ENCODE peak calls at places on chromosomes 12 and 14, in ten cellular contexts. G is fibroblast of pulmonary artery, K is aorta, U is activated gamma-delta T cell, E is tibial nerve, A is progenitor cell of endocrine pancreas, M is RKO, N is nucleus accumbens, P is Panc1, C is lung microvascular endothelial cell. Z is an unnamed sample.

GRCh38 chr14:100581228-100582145 is 5.7 kb downstream of the BEGAIN start:
- DNase-seq in G (no peak), K (peak; percentile 29), U (no peak), E (no peak), A (no peak), M (no peak), N (no peak), P (no peak), C (no peak), Z (no peak)

GRCh38 chr14:95198320-95198719 is 41.0 kb upstream of the DICER1 start:
- DNase-seq in G (no peak), K (no peak), U (no peak), E (no peak), A (no peak), M (no peak), N (no peak), P (no peak), C (no peak), Z (no peak)

GRCh38 chr12:12723681-12724420 is 6.7 kb downstream of the CDKN1B start:
- DNase-seq in G (no peak), K (peak; percentile 72), U (peak; percentile 28), E (peak; percentile 36), A (peak; percentile 44), M (peak; percentile 15), N (no peak), P (no peak), C (peak; percentile 56), Z (peak; percentile 53)

GRCh38 chr12:42961395-42961794 is 371.8 kb upstream of the PRICKLE1 start:
- DNase-seq in G (peak; percentile 83), K (no peak), U (no peak), E (no peak), A (no peak), M (no peak), N (no peak), P (peak; percentile 10), C (peak; percentile 89), Z (no peak)

GRCh38 chr12:75814856-75815754 is 216.5 kb downstream of the PHLDA1 start:
- DNase-seq in G (peak; percentile 98), K (no peak), U (no peak), E (peak; percentile 38), A (no peak), M (peak; percentile 75), N (no peak), P (no peak), C (peak; percentile 99), Z (peak; percentile 56)

GRCh38 chr12:110501378-110501721 is 561 bp downstream of the VPS29 start:
- DNase-seq in G (peak; percentile 36), K (peak; percentile 46), U (no peak), E (peak; percentile 25), A (no peak), M (peak; percentile 87), N (no peak), P (no peak), C (peak; percentile 54), Z (no peak)

GRCh38 chr14:106174206-106174605 is 647.8 kb downstream of the TMEM121 start:
- DNase-seq in G (no peak), K (no peak), U (no peak), E (no peak), A (no peak), M (no peak), N (no peak), P (no peak), C (no peak), Z (no peak)

GRCh38 chr12:120474092-120474960 is 4.8 kb upstream of the SRSF9 start:
- DNase-seq in G (peak; percentile 65), K (peak; percentile 73), U (no peak), E (no peak), A (no peak), M (peak; percentile 81), N (no peak), P (no peak), C (peak; percentile 77), Z (peak; percentile 53)

GRCh38 chr12:109763201-109763841 is 49.7 kb downstream of the FAM222A start:
- DNase-seq in G (peak; percentile 40), K (peak; percentile 37), U (no peak), E (no peak), A (no peak), M (peak; percentile 95), N (no peak), P (no peak), C (peak; percentile 70), Z (no peak)

GRCh38 chr12:55043542-55043941 is 23.8 kb downstream of the NEUROD4 start:
- DNase-seq in G (no peak), K (peak; percentile 61), U (no peak), E (peak; percentile 50), A (no peak), M (no peak), N (no peak), P (no peak), C (no peak), Z (no peak)

GRCh38 chr14:58751788-58752187 is 114.0 kb downstream of the DACT1 start:
- DNase-seq in G (no peak), K (no peak), U (no peak), E (no peak), A (no peak), M (no peak), N (no peak), P (no peak), C (no peak), Z (no peak)

GRCh38 chr12:76542908-76543307 is 16.7 kb downstream of the OSBPL8 start:
- DNase-seq in G (no peak), K (no peak), U (no peak), E (no peak), A (no peak), M (no peak), N (no peak), P (no peak), C (no peak), Z (no peak)

GRCh38 chr12:49808686-49809368 is 19.4 kb downstream of the NCKAP5L start:
- DNase-seq in G (no peak), K (no peak), U (no peak), E (peak; percentile 41), A (no peak), M (no peak), N (no peak), P (no peak), C (no peak), Z (peak; percentile 40)

GRCh38 chr12:46265734-46266133 is 3.1 kb downstream of the SLC38A1 start:
- DNase-seq in G (no peak), K (no peak), U (no peak), E (no peak), A (no peak), M (peak; percentile 23), N (no peak), P (no peak), C (no peak), Z (no peak)

GRCh38 chr12:24075650-24076049 is 126.2 kb upstream of the SOX5 start:
- DNase-seq in G (no peak), K (no peak), U (no peak), E (no peak), A (no peak), M (no peak), N (no peak), P (no peak), C (no peak), Z (no peak)

GRCh38 chr14:106378191-106378590 is 851.8 kb downstream of the TMEM121 start:
- DNase-seq in G (no peak), K (no peak), U (no peak), E (no peak), A (no peak), M (no peak), N (no peak), P (no peak), C (no peak), Z (no peak)

GRCh38 chr14:102479777-102480176 is 29.8 kb downstream of the ANKRD9 start:
- DNase-seq in G (no peak), K (peak; percentile 53), U (no peak), E (no peak), A (no peak), M (no peak), N (no peak), P (no peak), C (peak; percentile 37), Z (no peak)

GRCh38 chr14:92099802-92100201 is 6.6 kb downstream of the ATXN3 start:
- DNase-seq in G (no peak), K (no peak), U (no peak), E (no peak), A (no peak), M (no peak), N (no peak), P (no peak), C (no peak), Z (no peak)

GRCh38 chr14:52013984-52014600 is 24.7 kb downstream of the RTRAF start:
- DNase-seq in G (no peak), K (no peak), U (no peak), E (no peak), A (peak; percentile 17), M (no peak), N (no peak), P (no peak), C (no peak), Z (no peak)

GRCh38 chr12:50572275-50572674 is 67.5 kb downstream of the DIP2B start:
- DNase-seq in G (peak; percentile 94), K (no peak), U (no peak), E (peak; percentile 42), A (no peak), M (no peak), N (no peak), P (no peak), C (no peak), Z (peak; percentile 40)

GRCh38 chr12:27207626-27208413 is 36.3 kb upstream of the STK38L start:
- DNase-seq in G (no peak), K (no peak), U (no peak), E (no peak), A (no peak), M (no peak), N (no peak), P (no peak), C (no peak), Z (no peak)

GRCh38 chr14:61561657-61562276 is 133.5 kb upstream of the HIF1A start:
- DNase-seq in G (peak; percentile 100), K (peak; percentile 91), U (no peak), E (peak; percentile 55), A (no peak), M (peak; percentile 52), N (no peak), P (no peak), C (peak; percentile 99), Z (peak; percentile 80)

GRCh38 chr12:27343255-27344000 is 10.8 kb downstream of the BMAL2 start:
- DNase-seq in G (peak; percentile 89), K (no peak), U (no peak), E (no peak), A (no peak), M (peak; percentile 93), N (no peak), P (peak; percentile 97), C (peak; percentile 91), Z (no peak)

GRCh38 chr12:29614926-29615325 is 117.4 kb upstream of the OVCH1 start:
- DNase-seq in G (no peak), K (no peak), U (no peak), E (no peak), A (no peak), M (no peak), N (no peak), P (no peak), C (no peak), Z (no peak)

GRCh38 chr14:35174342-35174741 is 52.0 kb downstream of the PRORP start:
- DNase-seq in G (no peak), K (no peak), U (no peak), E (no peak), A (no peak), M (no peak), N (no peak), P (no peak), C (no peak), Z (no peak)

GRCh38 chr12:75480469-75480949 is at the start of gene GLIPR1:
- DNase-seq in G (peak; percentile 99), K (peak; percentile 88), U (peak; percentile 12), E (peak; percentile 76), A (no peak), M (peak; percentile 99), N (no peak), P (peak; percentile 69), C (peak; percentile 95), Z (peak; percentile 85)

GRCh38 chr12:63846249-63846967 is 1.9 kb downstream of the SRGAP1 start:
- DNase-seq in G (no peak), K (no peak), U (no peak), E (no peak), A (no peak), M (no peak), N (no peak), P (no peak), C (peak; percentile 29), Z (no peak)

GRCh38 chr14:20516921-20517320 is 11.6 kb downstream of the RNASE10 start:
- DNase-seq in G (peak; percentile 82), K (no peak), U (no peak), E (no peak), A (no peak), M (no peak), N (no peak), P (no peak), C (peak; percentile 91), Z (no peak)